ENCODE peak calls at places on chromosomes 4 and X, in five cellular contexts. O, I, Z, H and U are unnamed samples.
A peak's percentile ranks its signal among the peaks of the same experiment; 100 is the strongest.

GRCh38 chr4:183455431-183456145 is 11.2 kb downstream of the CDKN2AIP start:
- DNase-seq in O (no peak), I (no peak), Z (no peak), H (no peak), U (no peak)

GRCh38 chr4:173174184-173175156 is 5.9 kb downstream of the GALNT7 start:
- DNase-seq in O (no peak), I (no peak), Z (no peak), H (no peak), U (no peak)

GRCh38 chrX:91279479-91279878 is 155.2 kb upstream of the PABPC5 start:
- DNase-seq in O (no peak), I (no peak), Z (no peak), H (no peak), U (no peak)

GRCh38 chr4:110042540-110043517 is 130.1 kb downstream of the EGF start:
- DNase-seq in O (no peak), I (no peak), Z (no peak), H (no peak), U (no peak)

GRCh38 chrX:42778096-42778495 is at the start of gene PPP1R2C:
- DNase-seq in O (no peak), I (no peak), Z (no peak), H (no peak), U (no peak)

GRCh38 chr4:112142152-112142551 is 3.1 kb upstream of the FAM241A start:
- DNase-seq in O (no peak), I (no peak), Z (no peak), H (no peak), U (no peak)

GRCh38 chrX:2692221-2693122 is 1.4 kb downstream of the CD99 start:
- DNase-seq in O (no peak), I (no peak), Z (no peak), H (no peak), U (no peak)

GRCh38 chr4:89438102-89438831 is 130.7 kb upstream of the GPRIN3 start:
- DNase-seq in O (peak; percentile 22), I (peak; percentile 12), Z (no peak), H (peak; percentile 35), U (no peak)

GRCh38 chr4:133190098-133190497 is 41.0 kb downstream of the PCDH10 start:
- DNase-seq in O (no peak), I (no peak), Z (no peak), H (no peak), U (no peak)

GRCh38 chrX:77160301-77160700 is 286.9 kb upstream of the FGF16 start:
- DNase-seq in O (no peak), I (no peak), Z (no peak), H (no peak), U (no peak)

GRCh38 chr4:39614487-39615162 is 24.0 kb downstream of the SMIM14 start:
- DNase-seq in O (peak; percentile 25), I (no peak), Z (no peak), H (no peak), U (no peak)

GRCh38 chr4:72314869-72315268 is 254.2 kb downstream of the ADAMTS3 start:
- DNase-seq in O (peak; percentile 6), I (peak; percentile 21), Z (peak; percentile 59), H (no peak), U (no peak)

GRCh38 chrX:115531818-115532403 is 29.1 kb upstream of the PLS3 start:
- DNase-seq in O (no peak), I (no peak), Z (no peak), H (no peak), U (no peak)

GRCh38 chrX:130179170-130179569 is 7.4 kb downstream of the RAB33A start:
- DNase-seq in O (no peak), I (no peak), Z (no peak), H (no peak), U (no peak)

GRCh38 chr4:128068927-128069326 is 7.8 kb downstream of the LARP1B start:
- DNase-seq in O (peak; percentile 12), I (no peak), Z (no peak), H (no peak), U (no peak)

GRCh38 chr4:8559011-8559410 is 21.2 kb upstream of the GPR78 start:
- DNase-seq in O (no peak), I (no peak), Z (no peak), H (no peak), U (no peak)

GRCh38 chr4:8616831-8617230 is 24.3 kb downstream of the CPZ start:
- DNase-seq in O (no peak), I (no peak), Z (no peak), H (no peak), U (no peak)

GRCh38 chrX:132631579-132632232 is 142.9 kb upstream of the MBNL3 start:
- DNase-seq in O (no peak), I (peak; percentile 16), Z (no peak), H (no peak), U (no peak)

GRCh38 chrX:40262641-40263560 is 165.1 kb upstream of the BCOR start:
- DNase-seq in O (peak; percentile 45), I (no peak), Z (no peak), H (no peak), U (peak; percentile 16)

GRCh38 chrX:152170621-152171020 is 32.2 kb upstream of the MAGEA10 start:
- DNase-seq in O (no peak), I (no peak), Z (no peak), H (no peak), U (no peak)

GRCh38 chr4:68904786-68905185 is 46.8 kb downstream of the UGT2A3 start:
- DNase-seq in O (peak; percentile 11), I (peak; percentile 71), Z (no peak), H (no peak), U (no peak)

GRCh38 chrX:150506486-150506885 is 61.9 kb upstream of the MTM1 start:
- DNase-seq in O (no peak), I (no peak), Z (no peak), H (no peak), U (no peak)

GRCh38 chr4:185398618-185399017 is 2.0 kb downstream of the ANKRD37 start:
- DNase-seq in O (no peak), I (no peak), Z (no peak), H (no peak), U (no peak)

GRCh38 chr4:185965456-185966384 is 103.2 kb upstream of the TLR3 start:
- DNase-seq in O (no peak), I (no peak), Z (no peak), H (no peak), U (no peak)

GRCh38 chr4:176833416-176833815 is 40.7 kb upstream of the VEGFC start:
- DNase-seq in O (no peak), I (no peak), Z (no peak), H (no peak), U (no peak)

GRCh38 chrX:12972239-12972638 is 2.7 kb upstream of the TMSB4X start:
- DNase-seq in O (no peak), I (no peak), Z (no peak), H (no peak), U (no peak)

GRCh38 chr4:166293551-166293950 is 420.5 kb downstream of the TLL1 start:
- DNase-seq in O (no peak), I (no peak), Z (no peak), H (no peak), U (no peak)

GRCh38 chr4:78551420-78552351 is at the start of gene ANXA3:
- DNase-seq in O (peak; percentile 65), I (peak; percentile 44), Z (no peak), H (no peak), U (no peak)

GRCh38 chr4:26719954-26720552 is 136.2 kb downstream of the TBC1D19 start:
- DNase-seq in O (peak; percentile 26), I (peak; percentile 10), Z (no peak), H (no peak), U (no peak)

GRCh38 chr4:186557061-186557460 is 1.7 kb upstream of the MTNR1A start:
- DNase-seq in O (no peak), I (peak; percentile 11), Z (peak; percentile 33), H (no peak), U (no peak)

GRCh38 chr4:78706302-78706701 is 69.8 kb upstream of the BMP2K start:
- DNase-seq in O (peak; percentile 26), I (no peak), Z (no peak), H (no peak), U (no peak)

GRCh38 chr4:152357206-152357605 is 178.7 kb downstream of the FBXW7 start:
- DNase-seq in O (no peak), I (no peak), Z (no peak), H (no peak), U (no peak)

GRCh38 chrX:125681507-125681906 is 361.8 kb downstream of the TEX13C start:
- DNase-seq in O (no peak), I (no peak), Z (no peak), H (no peak), U (no peak)

GRCh38 chr4:24778427-24779225 is 16.7 kb upstream of the SOD3 start:
- DNase-seq in O (no peak), I (no peak), Z (peak; percentile 98), H (no peak), U (peak; percentile 98)

GRCh38 chr4:6848717-6849305 is 60.8 kb upstream of the TBC1D14 start:
- DNase-seq in O (no peak), I (no peak), Z (no peak), H (no peak), U (no peak)

GRCh38 chr4:109432676-109433075 is 939 bp upstream of the SEC24B start:
- DNase-seq in O (no peak), I (no peak), Z (peak; percentile 57), H (no peak), U (no peak)